ENCODE peak calls at places on chromosomes 3 and 15, in eight cellular contexts. One of them, this sample, is unnamed. For H3K4me1, the result is how much of the 10 kb centered on the place peaks cover.

GRCh38 chr3:157819826-157820517 is 286.2 kb downstream of the SHOX2 start:
- DNase-seq in cardiac muscle cell: no peak
- DNase-seq in left ventricle myocardium inferior: no peak
- DNase-seq in A673: no peak
- DNase-seq in psoas muscle: no peak
- DNase-seq in A549: no peak
- DNase-seq in endothelial cell of umbilical vein: no peak
- DNase-seq in right atrium auricular region: no peak
- DNase-seq in this sample: no peak

GRCh38 chr3:71075481-71075880 is 508.0 kb downstream of the FOXP1 start:
- DNase-seq in cardiac muscle cell: no peak
- DNase-seq in left ventricle myocardium inferior: no peak
- DNase-seq in A673: no peak
- DNase-seq in psoas muscle: no peak
- DNase-seq in A549: no peak
- DNase-seq in endothelial cell of umbilical vein: no peak
- DNase-seq in right atrium auricular region: no peak
- DNase-seq in this sample: no peak

GRCh38 chr3:11290743-11291680 is 18.8 kb downstream of the ATG7 start:
- DNase-seq in cardiac muscle cell: peak
- DNase-seq in left ventricle myocardium inferior: no peak
- DNase-seq in A673: no peak
- DNase-seq in psoas muscle: no peak
- DNase-seq in A549: no peak
- DNase-seq in endothelial cell of umbilical vein: no peak
- DNase-seq in right atrium auricular region: no peak
- DNase-seq in this sample: no peak

GRCh38 chr3:58134468-58134867 is 76.3 kb downstream of the DNASE1L3 start:
- DNase-seq in cardiac muscle cell: no peak
- DNase-seq in left ventricle myocardium inferior: no peak
- DNase-seq in A673: no peak
- DNase-seq in psoas muscle: no peak
- DNase-seq in A549: no peak
- DNase-seq in endothelial cell of umbilical vein: no peak
- DNase-seq in right atrium auricular region: no peak
- DNase-seq in this sample: no peak

GRCh38 chr3:139481116-139481515 is 4.8 kb upstream of the RBP2 start:
- DNase-seq in cardiac muscle cell: no peak
- DNase-seq in left ventricle myocardium inferior: no peak
- DNase-seq in A673: no peak
- DNase-seq in psoas muscle: no peak
- DNase-seq in A549: no peak
- DNase-seq in endothelial cell of umbilical vein: no peak
- DNase-seq in right atrium auricular region: no peak
- DNase-seq in this sample: no peak

GRCh38 chr15:74795961-74796625 is 14.2 kb downstream of the CSK start:
- DNase-seq in cardiac muscle cell: no peak
- DNase-seq in left ventricle myocardium inferior: no peak
- DNase-seq in A673: no peak
- DNase-seq in psoas muscle: no peak
- DNase-seq in A549: no peak
- DNase-seq in endothelial cell of umbilical vein: no peak
- DNase-seq in right atrium auricular region: no peak
- DNase-seq in this sample: no peak

GRCh38 chr3:174862101-174862500 is 3.0 kb downstream of the NAALADL2 start:
- DNase-seq in cardiac muscle cell: no peak
- DNase-seq in left ventricle myocardium inferior: no peak
- DNase-seq in A673: peak
- DNase-seq in psoas muscle: no peak
- DNase-seq in A549: peak
- DNase-seq in endothelial cell of umbilical vein: peak
- DNase-seq in right atrium auricular region: no peak
- DNase-seq in this sample: no peak

GRCh38 chr15:100602822-100603393 is 519 bp downstream of the ASB7 start:
- DNase-seq in cardiac muscle cell: peak
- DNase-seq in left ventricle myocardium inferior: no peak
- DNase-seq in A673: peak
- DNase-seq in psoas muscle: no peak
- DNase-seq in A549: peak
- DNase-seq in endothelial cell of umbilical vein: peak
- DNase-seq in right atrium auricular region: no peak
- DNase-seq in this sample: peak

GRCh38 chr3:144497452-144497851 is 525.8 kb downstream of the DIPK2A start:
- DNase-seq in cardiac muscle cell: no peak
- DNase-seq in left ventricle myocardium inferior: no peak
- DNase-seq in A673: no peak
- DNase-seq in psoas muscle: no peak
- DNase-seq in A549: no peak
- DNase-seq in endothelial cell of umbilical vein: no peak
- DNase-seq in right atrium auricular region: no peak
- DNase-seq in this sample: no peak

GRCh38 chr3:127485396-127486170 is 105.0 kb downstream of the TPRA1 start:
- DNase-seq in cardiac muscle cell: no peak
- DNase-seq in left ventricle myocardium inferior: no peak
- DNase-seq in A673: no peak
- DNase-seq in psoas muscle: no peak
- DNase-seq in A549: no peak
- DNase-seq in endothelial cell of umbilical vein: no peak
- DNase-seq in right atrium auricular region: no peak
- DNase-seq in this sample: no peak

GRCh38 chr3:71109241-71109976 is 474.1 kb downstream of the FOXP1 start:
- DNase-seq in cardiac muscle cell: peak
- DNase-seq in left ventricle myocardium inferior: no peak
- DNase-seq in A673: no peak
- DNase-seq in psoas muscle: no peak
- DNase-seq in A549: no peak
- DNase-seq in endothelial cell of umbilical vein: peak
- DNase-seq in right atrium auricular region: no peak
- DNase-seq in this sample: peak

GRCh38 chr3:183490653-183491052 is 62.2 kb upstream of the MCF2L2 start:
- DNase-seq in cardiac muscle cell: no peak
- DNase-seq in left ventricle myocardium inferior: no peak
- DNase-seq in A673: peak
- DNase-seq in psoas muscle: no peak
- DNase-seq in A549: peak
- DNase-seq in endothelial cell of umbilical vein: peak
- DNase-seq in right atrium auricular region: no peak
- DNase-seq in this sample: no peak

GRCh38 chr3:126516152-126516935 is 1.2 kb downstream of the UROC1 start:
- DNase-seq in cardiac muscle cell: no peak
- DNase-seq in left ventricle myocardium inferior: no peak
- DNase-seq in A673: no peak
- DNase-seq in psoas muscle: peak
- DNase-seq in A549: no peak
- DNase-seq in endothelial cell of umbilical vein: no peak
- DNase-seq in right atrium auricular region: no peak
- DNase-seq in this sample: no peak

GRCh38 chr3:156461889-156462288 is 93.0 kb downstream of the SSR3 start:
- DNase-seq in cardiac muscle cell: no peak
- DNase-seq in left ventricle myocardium inferior: no peak
- DNase-seq in A673: no peak
- DNase-seq in psoas muscle: no peak
- DNase-seq in A549: no peak
- DNase-seq in endothelial cell of umbilical vein: no peak
- DNase-seq in right atrium auricular region: no peak
- DNase-seq in this sample: no peak

GRCh38 chr3:156465222-156465621 is 89.7 kb downstream of the SSR3 start:
- DNase-seq in cardiac muscle cell: no peak
- DNase-seq in left ventricle myocardium inferior: no peak
- DNase-seq in A673: no peak
- DNase-seq in psoas muscle: no peak
- DNase-seq in A549: no peak
- DNase-seq in endothelial cell of umbilical vein: no peak
- DNase-seq in right atrium auricular region: no peak
- DNase-seq in this sample: no peak

GRCh38 chr3:156460206-156460609 is 94.7 kb downstream of the SSR3 start:
- DNase-seq in cardiac muscle cell: no peak
- DNase-seq in left ventricle myocardium inferior: no peak
- DNase-seq in A673: no peak
- DNase-seq in psoas muscle: no peak
- DNase-seq in A549: no peak
- DNase-seq in endothelial cell of umbilical vein: no peak
- DNase-seq in right atrium auricular region: no peak
- DNase-seq in this sample: no peak

GRCh38 chr3:156459434-156459833 is 95.5 kb downstream of the SSR3 start:
- DNase-seq in cardiac muscle cell: no peak
- DNase-seq in left ventricle myocardium inferior: peak
- DNase-seq in A673: no peak
- DNase-seq in psoas muscle: no peak
- DNase-seq in A549: no peak
- DNase-seq in endothelial cell of umbilical vein: no peak
- DNase-seq in right atrium auricular region: no peak
- DNase-seq in this sample: no peak

DNA sequence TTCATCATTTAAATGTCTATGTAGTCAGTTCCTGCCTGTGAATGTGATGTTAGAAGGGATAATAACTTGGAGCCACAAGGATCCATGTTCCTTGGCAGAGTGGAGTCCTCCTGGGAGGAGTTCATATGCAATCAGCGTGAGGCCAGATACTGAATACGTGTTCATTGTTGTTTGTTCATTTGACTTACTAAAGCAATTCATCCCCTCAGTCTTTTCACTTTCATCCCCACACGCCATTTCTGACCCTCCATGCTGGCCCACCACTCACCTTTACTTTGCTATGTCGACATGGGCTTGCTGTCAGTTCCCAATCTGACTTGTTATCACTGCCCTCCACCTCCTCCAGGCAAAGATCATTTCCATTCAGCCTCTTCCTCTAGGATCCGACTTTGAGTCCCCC is 91.8 kb downstream of the SSR3 start:
- DNase-seq in cardiac muscle cell: no peak
- DNase-seq in left ventricle myocardium inferior: no peak
- DNase-seq in A673: no peak
- DNase-seq in psoas muscle: no peak
- DNase-seq in A549: no peak
- DNase-seq in endothelial cell of umbilical vein: no peak
- DNase-seq in right atrium auricular region: no peak
- DNase-seq in this sample: no peak
- H3K27ac ChIP-seq in cardiac muscle cell: no peak
- H3K27ac ChIP-seq in left ventricle myocardium inferior: no peak
- H3K27ac ChIP-seq in A673: no peak
- H3K27ac ChIP-seq in psoas muscle: no peak
- H3K27ac ChIP-seq in A549: no peak
- H3K27ac ChIP-seq in endothelial cell of umbilical vein: no peak
- H3K27ac ChIP-seq in right atrium auricular region: no peak
- H3K27ac ChIP-seq in this sample: no peak

DNA sequence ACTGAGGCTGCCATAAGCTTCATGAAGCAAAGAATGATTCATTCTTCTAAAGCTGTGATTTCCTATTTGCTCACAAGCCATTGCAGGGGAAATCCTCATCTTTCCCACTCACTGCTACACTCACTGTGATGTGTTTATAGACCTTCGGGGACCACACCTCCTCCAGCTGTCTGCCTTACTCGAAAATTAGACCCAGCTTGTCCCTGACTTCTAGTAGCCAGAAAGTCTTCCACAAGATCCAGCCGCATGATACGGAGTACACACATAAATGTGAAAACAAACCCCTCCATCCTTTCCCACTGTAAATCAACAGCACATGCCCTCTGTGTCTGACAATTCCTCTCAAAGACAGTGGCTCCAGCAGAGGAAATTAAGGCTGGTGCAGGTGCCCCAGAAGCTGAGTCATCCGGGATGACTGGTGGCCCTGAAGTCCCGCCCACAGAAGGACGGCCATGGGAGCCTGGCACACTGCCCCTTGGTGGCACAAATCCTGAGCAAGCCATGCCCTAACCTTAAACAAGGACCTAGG is 172.0 kb downstream of the STT3B start:
- DNase-seq in cardiac muscle cell: no peak
- DNase-seq in left ventricle myocardium inferior: no peak
- DNase-seq in A673: peak
- DNase-seq in psoas muscle: peak
- DNase-seq in A549: peak
- DNase-seq in endothelial cell of umbilical vein: peak
- DNase-seq in right atrium auricular region: peak
- DNase-seq in this sample: no peak
- H3K4me3 ChIP-seq in cardiac muscle cell: no peak
- H3K4me3 ChIP-seq in left ventricle myocardium inferior: no peak
- H3K4me3 ChIP-seq in A673: no peak
- H3K4me3 ChIP-seq in psoas muscle: no peak
- H3K4me3 ChIP-seq in A549: no peak
- H3K4me3 ChIP-seq in endothelial cell of umbilical vein: no peak
- H3K4me3 ChIP-seq in right atrium auricular region: no peak
- H3K4me3 ChIP-seq in this sample: no peak

GRCh38 chr3:30682434-30683155 is 76.2 kb downstream of the TGFBR2 start:
- DNase-seq in cardiac muscle cell: no peak
- DNase-seq in left ventricle myocardium inferior: no peak
- DNase-seq in A673: no peak
- DNase-seq in psoas muscle: no peak
- DNase-seq in A549: no peak
- DNase-seq in endothelial cell of umbilical vein: no peak
- DNase-seq in right atrium auricular region: no peak
- DNase-seq in this sample: no peak

GRCh38 chr3:30681276-30682211 is 75.1 kb downstream of the TGFBR2 start:
- DNase-seq in cardiac muscle cell: peak
- DNase-seq in left ventricle myocardium inferior: peak
- DNase-seq in A673: peak
- DNase-seq in psoas muscle: peak
- DNase-seq in A549: no peak
- DNase-seq in endothelial cell of umbilical vein: peak
- DNase-seq in right atrium auricular region: no peak
- DNase-seq in this sample: no peak

GRCh38 chr3:30679045-30679444 is 72.6 kb downstream of the TGFBR2 start:
- DNase-seq in cardiac muscle cell: no peak
- DNase-seq in left ventricle myocardium inferior: no peak
- DNase-seq in A673: no peak
- DNase-seq in psoas muscle: no peak
- DNase-seq in A549: no peak
- DNase-seq in endothelial cell of umbilical vein: no peak
- DNase-seq in right atrium auricular region: no peak
- DNase-seq in this sample: no peak

GRCh38 chr3:30683769-30684168 is 77.4 kb downstream of the TGFBR2 start:
- DNase-seq in cardiac muscle cell: no peak
- DNase-seq in left ventricle myocardium inferior: no peak
- DNase-seq in A673: no peak
- DNase-seq in psoas muscle: no peak
- DNase-seq in A549: peak
- DNase-seq in endothelial cell of umbilical vein: no peak
- DNase-seq in right atrium auricular region: no peak
- DNase-seq in this sample: no peak

DNA sequence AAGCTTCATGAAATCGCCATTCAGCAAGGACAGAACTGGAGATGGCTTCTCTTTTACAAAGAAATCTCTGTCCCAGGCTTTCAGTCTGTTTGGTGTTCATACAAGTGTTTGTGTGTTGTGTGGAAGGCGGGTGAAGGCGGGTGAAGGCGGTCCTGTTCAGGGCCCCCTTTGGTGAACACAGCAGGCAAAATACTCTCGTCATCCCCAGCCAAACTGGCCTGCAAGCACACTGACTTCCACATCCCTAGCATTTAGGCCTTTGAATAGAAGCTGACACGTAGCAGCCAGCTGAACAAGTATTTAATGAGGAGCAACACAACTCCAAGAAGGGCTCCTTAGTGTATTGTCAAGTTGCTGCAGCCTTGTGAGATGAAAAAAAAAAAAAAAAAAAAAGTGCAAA is 74.4 kb downstream of the TGFBR2 start:
- DNase-seq in cardiac muscle cell: peak
- DNase-seq in left ventricle myocardium inferior: peak
- DNase-seq in A673: peak
- DNase-seq in psoas muscle: no peak
- DNase-seq in A549: no peak
- DNase-seq in endothelial cell of umbilical vein: peak
- DNase-seq in right atrium auricular region: no peak
- DNase-seq in this sample: no peak
- H3K4me1 ChIP-seq in cardiac muscle cell: under half
- H3K4me1 ChIP-seq in left ventricle myocardium inferior: half or more
- H3K4me1 ChIP-seq in A673: half or more
- H3K4me1 ChIP-seq in psoas muscle: under half
- H3K4me1 ChIP-seq in A549: under half
- H3K4me1 ChIP-seq in endothelial cell of umbilical vein: half or more
- H3K4me1 ChIP-seq in right atrium auricular region: under half
- H3K4me1 ChIP-seq in this sample: under half

GRCh38 chr15:89490550-89491315 is 5.7 kb downstream of the RHCG start:
- DNase-seq in cardiac muscle cell: no peak
- DNase-seq in left ventricle myocardium inferior: no peak
- DNase-seq in A673: no peak
- DNase-seq in psoas muscle: no peak
- DNase-seq in A549: no peak
- DNase-seq in endothelial cell of umbilical vein: no peak
- DNase-seq in right atrium auricular region: no peak
- DNase-seq in this sample: no peak
- H3K27ac ChIP-seq in cardiac muscle cell: no peak
- H3K27ac ChIP-seq in left ventricle myocardium inferior: no peak
- H3K27ac ChIP-seq in A673: no peak
- H3K27ac ChIP-seq in psoas muscle: no peak
- H3K27ac ChIP-seq in A549: no peak
- H3K27ac ChIP-seq in endothelial cell of umbilical vein: no peak
- H3K27ac ChIP-seq in right atrium auricular region: peak
- H3K27ac ChIP-seq in this sample: no peak